ENCODE peak calls at places on chromosomes 12 and 14, in six cellular contexts. Q is fibroblast of mammary gland, D is foreskin fibroblast, I is AG09319, W is AG10803, R is brain microvascular endothelial cell. F is an unnamed sample.

GRCh38 chr12:52380271-52380694 is 5.2 kb downstream of the KRT84 start:
- DNase-seq in Q (peak; percentile 29), D (no peak), I (no peak), W (peak; percentile 27), R (peak; percentile 25), F (no peak)

GRCh38 chr12:124000111-124000510 is 27.1 kb downstream of the ZNF664 start:
- DNase-seq in D (no peak), I (no peak), Q (no peak), W (no peak), R (no peak), F (no peak)

GRCh38 chr12:2265461-2266167 is 212.8 kb downstream of the CACNA1C start:
- DNase-seq in I (no peak), D (no peak), R (peak; percentile 72), Q (peak; percentile 92), W (peak; percentile 88), F (no peak)

GRCh38 chr14:105094193-105094907 is 29.1 kb upstream of the GPR132 start:
- DNase-seq in Q (no peak), W (no peak), D (no peak), I (no peak), R (no peak), F (no peak)

GRCh38 chr14:64541261-64541970 is 875 bp downstream of the HSPA2 start:
- DNase-seq in R (no peak), I (no peak), D (no peak), W (peak; percentile 34), Q (no peak), F (no peak)

GRCh38 chr12:88067301-88067700 is 38.1 kb upstream of the C12orf50 start:
- DNase-seq in I (no peak), W (no peak), R (peak; percentile 85), D (no peak), Q (no peak), F (no peak)

GRCh38 chr12:3105690-3106479 is 28.7 kb downstream of the TSPAN9 start:
- DNase-seq in I (no peak), D (no peak), W (no peak), R (no peak), Q (no peak), F (no peak)

GRCh38 chr14:104428333-104428851 is 151.2 kb upstream of the C14orf180 start:
- DNase-seq in Q (no peak), D (no peak), W (no peak), R (no peak), I (no peak), F (no peak)

GRCh38 chr12:51855586-51856428 is 7.3 kb upstream of the FIGNL2 start:
- DNase-seq in Q (peak; percentile 31), I (no peak), D (no peak), R (no peak), W (peak; percentile 60), F (no peak)

GRCh38 chr14:20774258-20774657 is 6.1 kb downstream of the EDDM3B start:
- DNase-seq in D (no peak), Q (no peak), W (no peak), R (no peak), I (no peak), F (no peak)

GRCh38 chr12:68809190-68810026 is 1.4 kb downstream of the MDM2 start:
- DNase-seq in R (no peak), Q (no peak), W (peak; percentile 38), D (no peak), I (no peak), F (no peak)

GRCh38 chr14:90301580-90302181 is 30.1 kb downstream of the NRDE2 start:
- DNase-seq in Q (peak; percentile 77), R (peak; percentile 45), D (peak; percentile 64), I (peak; percentile 29), W (peak; percentile 69), F (no peak)

GRCh38 chr14:22391908-22392307 is 197.1 kb downstream of the DAD1 start:
- DNase-seq in R (peak; percentile 72), W (peak; percentile 61), I (peak; percentile 3), D (peak; percentile 37), Q (peak; percentile 60), F (no peak)

GRCh38 chr12:57894577-57895292 is 46.6 kb upstream of the ATP23 start:
- DNase-seq in I (no peak), R (no peak), D (no peak), Q (no peak), W (no peak), F (no peak)

GRCh38 chr14:103161054-103161397 is 37.8 kb downstream of the TNFAIP2 start:
- DNase-seq in I (no peak), W (peak; percentile 76), R (no peak), Q (no peak), D (no peak), F (no peak)

GRCh38 chr12:53624453-53624852 is 1.7 kb downstream of the ATF7 start:
- DNase-seq in W (peak; percentile 53), I (no peak), Q (peak; percentile 44), D (no peak), R (no peak), F (no peak)

GRCh38 chr12:39897315-39897714 is 208.6 kb downstream of the SLC2A13 start:
- DNase-seq in I (no peak), Q (no peak), R (no peak), D (no peak), W (no peak), F (no peak)

GRCh38 chr14:91114079-91115065 is 499 bp downstream of the DGLUCY start:
- DNase-seq in W (peak; percentile 45), D (no peak), Q (peak; percentile 65), R (peak; percentile 76), I (no peak), F (no peak)

GRCh38 chr14:92207012-92207927 is 85.5 kb downstream of the CPSF2 start:
- DNase-seq in Q (no peak), R (no peak), W (no peak), D (no peak), I (no peak), F (no peak)

GRCh38 chr12:86254399-86255107 is 1.6 kb downstream of the MGAT4C start:
- DNase-seq in R (no peak), W (no peak), Q (no peak), D (no peak), I (no peak), F (no peak)

GRCh38 chr14:23054000-23054811 is 3.1 kb downstream of the CDH24 start:
- DNase-seq in R (no peak), Q (no peak), D (no peak), I (no peak), W (no peak), F (no peak)

GRCh38 chr14:34833545-34834523 is 41.3 kb downstream of the BAZ1A start:
- DNase-seq in W (no peak), R (no peak), I (no peak), Q (no peak), D (no peak), F (no peak)
- TF ChIP-seq CTCF in W (no peak), R (no peak), I (no peak), Q (no peak), D (no peak), F (no peak)

DNA sequence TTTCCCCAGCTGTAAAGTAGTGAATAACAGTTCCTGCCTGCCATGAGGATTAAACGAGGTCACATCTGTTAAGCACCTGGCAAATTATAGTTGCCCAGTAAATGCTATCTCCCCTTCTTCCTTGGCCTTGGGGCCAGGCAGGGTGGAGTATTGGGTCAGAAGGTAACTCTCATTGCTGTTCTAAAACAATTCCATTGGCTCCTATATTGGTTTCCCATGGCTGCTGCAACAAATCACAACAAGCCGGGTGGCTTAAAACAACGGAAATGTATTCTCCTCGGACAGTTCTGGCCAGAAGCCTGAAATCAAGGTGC is 31.9 kb downstream of the MMAB start:
- DNase-seq in W (peak; percentile 44), Q (peak; percentile 46), D (peak; percentile 49), I (no peak), R (no peak), F (no peak)
- TF ChIP-seq CTCF in W (no peak), Q (no peak), D (no peak), I (no peak), R (no peak), F (no peak)

GRCh38 chr14:34078117-34078743 is 127.4 kb upstream of the EGLN3 start:
- DNase-seq in W (no peak), Q (no peak), I (no peak), R (peak; percentile 36), D (no peak), F (no peak)

GRCh38 chr14:34086358-34086757 is 135.5 kb upstream of the EGLN3 start:
- DNase-seq in Q (no peak), D (no peak), I (no peak), W (no peak), R (no peak), F (no peak)

GRCh38 chr14:34081126-34081575 is 130.3 kb upstream of the EGLN3 start:
- DNase-seq in D (peak; percentile 13), Q (peak; percentile 81), I (peak; percentile 4), R (peak; percentile 48), W (peak; percentile 40), F (no peak)

GRCh38 chr14:34085695-34086094 is 134.8 kb upstream of the EGLN3 start:
- DNase-seq in D (no peak), R (no peak), Q (no peak), I (no peak), W (no peak), F (no peak)

DNA sequence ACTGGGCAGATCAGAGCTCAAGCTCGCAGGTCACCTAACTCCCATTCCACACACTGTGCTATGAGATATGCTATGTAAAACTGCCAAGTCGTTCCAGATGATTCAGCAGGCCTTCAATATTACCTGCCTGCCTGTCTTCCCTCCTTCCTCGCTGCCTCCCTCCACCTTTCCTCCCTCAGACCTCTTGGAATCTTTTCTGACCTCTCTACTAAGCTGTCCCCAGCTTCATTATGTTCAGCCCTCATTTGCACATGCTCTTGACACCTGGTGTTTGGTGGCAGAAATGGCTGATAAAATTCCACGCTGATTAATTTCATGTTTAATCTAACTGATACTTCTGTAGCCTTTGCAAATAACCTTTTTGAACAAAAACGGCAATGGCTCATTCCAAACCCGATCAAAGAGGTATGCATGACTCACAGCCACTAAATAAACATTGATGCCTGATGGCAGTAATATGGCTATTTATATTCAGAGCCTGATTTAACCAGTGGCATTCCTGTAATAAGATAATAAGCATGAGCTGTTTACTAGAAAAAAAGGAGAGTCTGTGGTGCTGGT is 130.8 kb upstream of the EGLN3 start:
- DNase-seq in I (peak; percentile 11), R (peak; percentile 62), D (peak; percentile 12), W (peak; percentile 28), Q (peak; percentile 68), F (no peak)
- TF ChIP-seq CTCF in I (no peak), R (no peak), D (no peak), W (no peak), Q (no peak), F (no peak)

GRCh38 chr14:72600551-72601330 is 293.2 kb downstream of the DPF3 start:
- DNase-seq in D (no peak), W (no peak), R (no peak), Q (no peak), I (no peak), F (no peak)

GRCh38 chr14:72597834-72598233 is 296.1 kb downstream of the DPF3 start:
- DNase-seq in Q (no peak), I (no peak), W (no peak), R (no peak), D (no peak), F (no peak)

GRCh38 chr14:72599579-72600470 is 294.1 kb downstream of the DPF3 start:
- DNase-seq in W (no peak), D (no peak), I (no peak), R (no peak), Q (no peak), F (no peak)

GRCh38 chr14:72595152-72595551 is 298.7 kb downstream of the DPF3 start:
- DNase-seq in Q (no peak), W (no peak), D (no peak), R (no peak), I (no peak), F (no peak)

GRCh38 chr14:72598328-72598727 is 295.6 kb downstream of the DPF3 start:
- DNase-seq in W (no peak), D (no peak), I (no peak), R (no peak), Q (no peak), F (no peak)
- TF ChIP-seq CTCF in W (no peak), D (no peak), I (no peak), R (no peak), Q (no peak), F (no peak)

GRCh38 chr14:71932229-71932951 is at the start of gene RGS6:
- DNase-seq in D (peak; percentile 3), I (no peak), Q (no peak), W (no peak), R (no peak), F (no peak)
- TF ChIP-seq CTCF in D (no peak), I (no peak), Q (no peak), W (no peak), R (no peak), F (no peak)